ENCODE peak calls at places on chromosomes 3 and 15, in four cellular contexts. S is GM23248, H is IMR-90, Q is PC-3. P is an unnamed sample.

GRCh38 chr3:40505599-40506462 is at the start of gene ZNF620:
- DNase-seq in S (peak), H (peak), Q (peak), P (peak)

GRCh38 chr3:4814302-4814903 is 164.8 kb upstream of the BHLHE40 start:
- DNase-seq in S (no peak), H (no peak), Q (peak), P (no peak)

GRCh38 chr15:63505842-63506222 is 1.4 kb downstream of the USP3 start:
- DNase-seq in S (no peak), H (no peak), Q (no peak), P (no peak)

GRCh38 chr3:186138272-186138981 is 29.5 kb upstream of the ETV5 start:
- DNase-seq in S (no peak), H (no peak), Q (no peak), P (no peak)

GRCh38 chr15:23422099-23422945 is 24.7 kb downstream of the GOLGA6L2 start:
- DNase-seq in S (no peak), H (no peak), Q (no peak), P (no peak)

GRCh38 chr3:169554606-169555005 is 108.9 kb downstream of the MECOM start:
- DNase-seq in S (no peak), H (no peak), Q (no peak), P (no peak)

GRCh38 chr3:14467723-14468620 is 65.6 kb downstream of the SLC6A6 start:
- DNase-seq in S (peak), H (peak), Q (peak), P (peak)

GRCh38 chr15:28895146-28895545 is 9.4 kb downstream of the APBA2 start:
- DNase-seq in S (no peak), H (no peak), Q (no peak), P (no peak)

GRCh38 chr3:24294150-24294549 is 200.5 kb downstream of the THRB start:
- DNase-seq in S (no peak), H (no peak), Q (no peak), P (no peak)

GRCh38 chr15:45169608-45170480 is 17.9 kb downstream of the SHF start:
- DNase-seq in S (no peak), H (no peak), Q (no peak), P (no peak)

GRCh38 chr3:192336286-192336685 is 391.1 kb downstream of the FGF12 start:
- DNase-seq in S (no peak), H (no peak), Q (no peak), P (no peak)

GRCh38 chr3:12706504-12707253 is 42.8 kb upstream of the RAF1 start:
- DNase-seq in S (peak), H (peak), Q (peak), P (peak)

GRCh38 chr3:12707425-12707824 is 43.5 kb upstream of the RAF1 start:
- DNase-seq in S (peak), H (peak), Q (peak), P (peak)

GRCh38 chr3:12705374-12705926 is 41.5 kb upstream of the RAF1 start:
- DNase-seq in S (no peak), H (no peak), Q (no peak), P (no peak)

GRCh38 chr3:12708584-12709192 is 44.8 kb upstream of the RAF1 start:
- DNase-seq in S (peak), H (peak), Q (peak), P (peak)

GRCh38 chr3:12705981-12706380 is 42.1 kb upstream of the RAF1 start:
- DNase-seq in S (peak), H (peak), Q (no peak), P (no peak)
- H3K4me2 ChIP-seq in S (no peak), H (no peak), Q (no peak), P (no peak)

DNA sequence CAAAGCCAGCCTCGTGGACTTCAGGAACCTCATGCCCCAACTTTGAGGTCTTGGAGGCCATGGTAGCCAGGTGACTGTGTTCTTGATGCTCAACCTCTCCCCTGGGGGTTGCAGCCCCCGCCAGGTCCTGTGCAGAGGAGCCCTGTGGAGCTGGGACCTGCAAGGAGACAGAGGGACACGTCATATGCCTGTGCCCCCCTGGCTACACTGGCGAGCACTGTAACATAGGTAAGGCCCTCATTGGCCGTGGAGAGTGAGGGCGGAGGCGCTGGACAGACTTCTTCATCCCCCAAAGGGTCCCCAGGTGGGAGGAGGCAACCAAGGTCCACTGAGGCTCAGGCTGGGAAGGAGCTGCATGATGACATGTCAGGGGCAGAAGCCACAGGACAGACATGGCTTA is 35.1 kb downstream of the HAPLN3 start:
- DNase-seq in S (no peak), H (no peak), Q (no peak), P (no peak)
- H3K4me2 ChIP-seq in S (no peak), H (no peak), Q (no peak), P (no peak)

GRCh38 chr3:136835817-136836510 is 17.0 kb downstream of the SLC35G2 start:
- DNase-seq in S (peak), H (peak), Q (no peak), P (no peak)

GRCh38 chr3:136839556-136839931 is 20.6 kb downstream of the SLC35G2 start:
- DNase-seq in S (no peak), H (no peak), Q (no peak), P (no peak)

GRCh38 chr3:136835079-136835816 is 16.3 kb downstream of the SLC35G2 start:
- DNase-seq in S (peak), H (no peak), Q (no peak), P (no peak)

GRCh38 chr3:136838641-136839555 is 20.0 kb downstream of the SLC35G2 start:
- DNase-seq in S (peak), H (peak), Q (peak), P (no peak)

DNA sequence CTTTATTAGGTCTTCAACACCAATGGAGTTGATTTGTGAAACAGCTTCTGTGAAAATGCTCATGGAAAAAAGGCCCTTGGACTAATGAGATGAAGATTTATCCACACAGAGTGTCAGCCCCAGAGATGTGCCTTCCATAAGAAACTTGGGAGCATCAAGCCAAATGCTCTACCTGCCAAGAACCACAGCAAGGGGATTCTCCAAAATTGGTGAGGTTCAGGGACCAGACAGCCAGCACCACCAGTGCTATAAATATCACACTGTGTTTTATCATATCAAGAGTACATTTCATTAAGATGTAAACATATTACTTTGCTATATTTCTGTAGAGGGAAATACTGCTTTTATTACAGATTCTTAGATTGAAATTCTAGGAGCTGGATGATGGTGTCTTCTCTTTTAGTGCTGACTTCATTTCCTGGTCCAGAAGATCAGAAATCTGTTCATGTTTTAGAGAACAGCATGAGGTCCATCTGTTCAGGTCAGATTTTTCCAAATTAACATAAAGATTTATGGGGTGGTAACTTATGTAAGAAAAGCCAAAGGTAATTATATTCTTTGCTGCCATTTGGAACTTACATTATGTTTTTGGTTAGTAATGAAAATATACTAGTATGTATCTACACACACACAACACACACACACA is 17.7 kb downstream of the SLC35G2 start:
- DNase-seq in S (no peak), H (no peak), Q (no peak), P (no peak)
- H3K4me2 ChIP-seq in S (peak), H (no peak), Q (no peak), P (no peak)

GRCh38 chr3:44420676-44421075 is 56.8 kb downstream of the ZNF445 start:
- DNase-seq in S (no peak), H (no peak), Q (no peak), P (no peak)
- H3K4me2 ChIP-seq in S (no peak), H (no peak), Q (no peak), P (no peak)

DNA sequence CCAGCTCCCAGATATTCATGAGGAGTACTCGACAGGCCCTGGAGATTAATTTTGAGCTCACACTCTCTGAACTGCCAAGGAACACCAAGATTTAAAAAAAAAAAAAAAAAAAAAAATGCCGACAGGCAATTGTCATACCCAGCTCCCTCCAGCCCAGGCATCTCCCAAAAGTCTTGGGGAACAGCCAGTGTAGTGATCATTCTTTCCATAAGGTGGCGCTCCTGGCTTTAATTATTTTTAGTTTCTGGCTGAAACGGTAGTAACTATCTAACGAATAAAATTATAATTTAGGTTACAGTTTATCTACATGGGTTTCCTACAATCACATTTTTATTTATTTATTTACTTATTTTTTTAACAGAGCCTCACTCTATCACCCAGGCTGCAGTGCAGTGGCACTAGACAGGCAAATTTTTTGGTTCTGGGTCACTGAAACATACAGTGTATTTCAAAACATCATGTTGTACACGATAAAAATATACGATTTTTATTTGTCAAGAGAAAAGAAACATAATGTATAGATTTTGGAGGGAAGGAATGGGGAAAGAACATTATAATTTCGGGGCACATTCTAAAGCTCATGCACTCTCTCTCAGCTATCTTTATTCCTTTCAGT is 157.3 kb downstream of the ADAMTS9 start:
- DNase-seq in S (peak), H (peak), Q (peak), P (peak)
- H3K4me2 ChIP-seq in S (peak), H (no peak), Q (no peak), P (no peak)

DNA sequence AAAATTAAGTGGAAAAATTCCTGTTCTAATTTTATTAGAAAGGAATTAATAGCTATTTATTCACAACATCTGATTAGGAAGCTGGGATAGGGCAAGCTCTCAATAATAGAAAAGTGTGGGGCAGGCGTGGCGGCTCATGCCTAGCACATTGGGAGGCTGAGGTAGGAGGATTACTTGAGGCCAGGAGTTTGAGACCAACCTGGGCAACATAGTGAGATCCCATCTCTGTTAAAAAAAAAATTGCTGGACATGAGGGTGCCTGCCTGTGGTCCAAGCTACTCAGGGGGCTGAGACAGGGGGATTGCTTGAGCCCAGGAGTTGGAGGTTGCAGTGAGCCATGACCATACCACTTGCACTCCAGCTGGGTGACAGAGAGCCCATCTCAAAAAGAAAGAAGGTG is 119.6 kb downstream of the TCF12 start:
- DNase-seq in S (no peak), H (no peak), Q (no peak), P (no peak)
- H3K4me2 ChIP-seq in S (no peak), H (no peak), Q (no peak), P (no peak)

GRCh38 chr15:36880226-36880912 is 220.0 kb downstream of the MEIS2 start:
- DNase-seq in S (no peak), H (no peak), Q (no peak), P (no peak)

GRCh38 chr15:36884404-36885335 is 215.7 kb downstream of the MEIS2 start:
- DNase-seq in S (no peak), H (no peak), Q (no peak), P (no peak)

GRCh38 chr15:36880913-36881290 is 219.4 kb downstream of the MEIS2 start:
- DNase-seq in S (no peak), H (no peak), Q (no peak), P (no peak)

GRCh38 chr15:36883705-36884355 is 216.5 kb downstream of the MEIS2 start:
- DNase-seq in S (peak), H (peak), Q (peak), P (peak)

DNA sequence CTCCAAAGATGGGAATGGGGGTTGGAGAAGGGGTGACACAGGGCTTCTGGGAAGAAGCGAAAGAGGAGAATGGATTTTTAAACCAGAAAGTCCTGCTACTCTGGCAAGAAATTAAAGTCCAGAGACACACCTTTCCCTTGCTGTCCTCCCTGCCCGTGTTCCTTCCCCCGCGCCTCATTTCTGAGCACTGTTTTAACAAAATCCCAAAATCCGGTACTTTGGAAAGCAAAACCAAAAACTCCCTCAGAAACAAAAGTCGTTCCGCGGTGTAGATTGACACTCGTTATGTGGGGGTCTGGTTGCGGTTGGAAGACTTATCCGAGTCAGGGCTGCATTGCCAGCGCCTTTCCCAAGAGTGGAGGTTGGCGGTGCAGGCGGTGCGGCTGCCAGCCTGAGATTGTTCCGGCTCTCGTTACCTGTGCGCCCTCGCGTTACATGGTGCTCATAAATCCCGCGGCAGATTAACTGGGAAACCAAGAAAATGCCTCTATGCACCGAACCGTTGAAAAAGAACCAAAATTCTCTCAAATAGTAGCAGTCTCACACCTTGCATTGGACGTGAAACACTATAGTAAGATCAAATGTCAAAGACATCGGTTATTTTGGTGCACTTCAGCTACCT is 217.8 kb downstream of the MEIS2 start:
- DNase-seq in S (peak), H (no peak), Q (peak), P (no peak)
- H3K4me2 ChIP-seq in S (peak), H (peak), Q (peak), P (peak)

DNA sequence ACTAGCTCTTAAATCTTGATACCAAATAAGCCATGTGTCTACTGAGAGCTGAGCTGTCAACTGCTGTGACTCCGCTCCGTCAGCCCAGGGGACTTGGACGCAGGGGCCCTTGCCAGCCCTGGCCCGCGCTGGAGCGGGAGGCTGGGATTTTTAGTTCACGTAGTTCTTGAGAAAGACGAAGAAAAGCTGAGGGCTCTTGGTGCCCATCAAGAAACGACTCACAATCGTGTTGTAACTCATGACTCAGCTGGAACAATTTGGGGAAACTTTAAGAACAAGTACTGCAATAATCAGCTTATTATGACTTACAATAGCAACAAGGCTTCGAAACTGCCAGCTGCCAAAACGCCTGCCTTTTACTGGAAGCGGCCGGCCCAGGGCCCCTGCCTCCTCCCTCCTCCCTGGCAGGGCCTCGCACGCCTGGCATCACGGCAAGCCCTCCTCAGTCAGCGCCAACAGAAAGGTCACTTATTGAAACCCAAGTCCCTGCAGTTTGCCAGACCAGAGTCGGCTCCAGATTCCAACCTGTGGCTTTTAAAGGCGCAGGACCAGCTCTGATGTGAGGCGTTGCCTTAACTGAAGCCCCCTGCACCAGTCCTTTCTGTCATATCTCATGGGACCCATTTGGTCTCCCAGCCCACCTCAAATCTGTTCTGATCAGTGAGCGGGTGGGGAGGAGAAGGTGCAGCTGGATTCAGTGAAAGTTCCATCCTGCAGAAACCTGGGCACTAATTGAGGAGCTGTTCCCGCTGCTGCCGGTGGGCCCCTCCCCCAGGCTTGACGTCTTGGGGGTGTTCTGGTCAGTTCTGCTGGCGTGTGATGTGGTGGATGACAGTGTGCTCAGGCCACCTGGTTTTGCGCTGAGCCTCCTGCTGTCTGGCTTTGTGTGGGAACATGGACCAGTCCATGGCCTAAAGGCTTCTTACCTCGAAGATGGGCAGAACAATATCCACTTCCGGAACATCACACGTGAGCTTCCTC is 60.1 kb downstream of the RGMA start:
- DNase-seq in S (peak), H (peak), Q (peak), P (peak)
- H3K4me2 ChIP-seq in S (peak), H (no peak), Q (no peak), P (no peak)

P was measured in hepatocyte.